ENCODE peak calls at places on chromosomes 3 and 15, in six cellular contexts. J is stimulated activated effector memory CD8-positive, alpha-beta T cell treated with anti-CD3 and anti-CD28 coated beads, Interleukin-12 subunit alpha, Interleukin-12 subunit beta, amount 100 ng/mL, for 72 hours; Y is endothelial cell of umbilical vein; S is A172; O is neuronal stem cell; X is aorta. P is an unnamed sample.

GRCh38 chr15:63908986-63909385 is 75.2 kb upstream of the HERC1 start:
- DNase-seq in J (no peak), Y (peak; percentile 37), S (peak; percentile 25), O (no peak), X (no peak), P (no peak)

GRCh38 chr3:33482126-33482525 is 41.9 kb upstream of the UBP1 start:
- DNase-seq in J (no peak), Y (peak; percentile 21), S (peak; percentile 38), O (no peak), X (no peak), P (no peak)

GRCh38 chr3:171039674-171040073 is 13.2 kb upstream of the SLC2A2 start:
- DNase-seq in J (no peak), Y (no peak), S (no peak), O (no peak), X (no peak), P (no peak)

GRCh38 chr15:82570721-82571519 is 30.7 kb upstream of the RPS17 start:
- DNase-seq in J (no peak), Y (no peak), S (peak; percentile 8), O (no peak), X (no peak), P (no peak)

GRCh38 chr3:159233734-159234133 is 431.9 kb downstream of the MFSD1 start:
- DNase-seq in J (no peak), Y (no peak), S (no peak), O (no peak), X (no peak), P (no peak)

GRCh38 chr3:187714404-187714979 is 12.1 kb upstream of the RTP2 start:
- DNase-seq in J (peak; percentile 71), Y (peak; percentile 71), S (peak; percentile 78), O (peak; percentile 73), X (no peak), P (peak; percentile 60)

GRCh38 chr3:78258798-78259197 is 1218.9 kb downstream of the ROBO2 start:
- DNase-seq in J (no peak), Y (no peak), S (peak; percentile 8), O (no peak), X (no peak), P (no peak)

GRCh38 chr3:142298626-142299025 is 73.2 kb upstream of the GK5 start:
- DNase-seq in J (no peak), Y (no peak), S (no peak), O (no peak), X (no peak), P (no peak)

GRCh38 chr3:106862067-106862466 is 515.2 kb upstream of the CCDC54 start:
- DNase-seq in J (no peak), Y (peak; percentile 79), S (peak; percentile 55), O (no peak), X (no peak), P (no peak)

GRCh38 chr15:90291679-90292356 is 26.3 kb downstream of the NGRN start:
- DNase-seq in J (no peak), Y (no peak), S (peak; percentile 46), O (no peak), X (no peak), P (no peak)

GRCh38 chr3:128698211-128699011 is 27.6 kb upstream of the RAB7A start:
- DNase-seq in J (no peak), Y (peak; percentile 23), S (no peak), O (peak; percentile 21), X (peak; percentile 87), P (no peak)

GRCh38 chr3:111903067-111903511 is 44.0 kb downstream of the PHLDB2 start:
- DNase-seq in J (no peak), Y (peak; percentile 67), S (peak; percentile 96), O (no peak), X (no peak), P (no peak)

GRCh38 chr3:45402138-45402537 is 13.8 kb downstream of the LARS2 start:
- DNase-seq in J (no peak), Y (no peak), S (no peak), O (no peak), X (no peak), P (no peak)

GRCh38 chr3:71504250-71505036 is 79.1 kb downstream of the FOXP1 start:
- DNase-seq in J (no peak), Y (peak; percentile 65), S (peak; percentile 88), O (no peak), X (peak; percentile 75), P (no peak)

GRCh38 chr15:41559489-41560177 is 621 bp downstream of the TYRO3 start:
- DNase-seq in J (no peak), Y (no peak), S (no peak), O (peak; percentile 31), X (no peak), P (peak; percentile 2)

GRCh38 chr15:48086162-48086561 is 34.6 kb upstream of the SLC24A5 start:
- DNase-seq in J (no peak), Y (no peak), S (no peak), O (no peak), X (no peak), P (no peak)